ENCODE peak calls at places on chromosome 20, in six cellular contexts. S, Z, X, T, K and P are unnamed samples. For H3K27me3, the result is how much of the 10 kb centered on the place peaks cover.

GRCh38 chr20:21941941-21942805 is 236.7 kb downstream of the PAX1 start:
- DNase-seq in S (no peak), Z (no peak), X (no peak), T (no peak), K (no peak), P (no peak)

GRCh38 chr20:47355489-47356219 is 845 bp downstream of the ZMYND8 start:
- DNase-seq in S (no peak), Z (no peak), X (no peak), T (no peak), K (peak), P (no peak)

GRCh38 chr20:17822039-17822438 is 122.3 kb downstream of the BANF2 start:
- DNase-seq in S (peak), Z (no peak), X (peak), T (no peak), K (no peak), P (no peak)

GRCh38 chr20:1062334-1063015 is 55.9 kb upstream of the PSMF1 start:
- DNase-seq in S (peak), Z (no peak), X (no peak), T (no peak), K (no peak), P (no peak)

GRCh38 chr20:20677186-20677585 is 35.3 kb downstream of the RALGAPA2 start:
- DNase-seq in S (no peak), Z (no peak), X (no peak), T (no peak), K (no peak), P (no peak)

GRCh38 chr20:19566226-19566960 is 191.7 kb upstream of the RIN2 start:
- DNase-seq in S (no peak), Z (no peak), X (no peak), T (no peak), K (no peak), P (no peak)

GRCh38 chr20:53774487-53775203 is 181.0 kb upstream of the ZNF217 start:
- DNase-seq in S (no peak), Z (no peak), X (no peak), T (no peak), K (no peak), P (no peak)

GRCh38 chr20:43972051-43972450 is 57.4 kb downstream of the TOX2 start:
- DNase-seq in S (no peak), Z (no peak), X (no peak), T (no peak), K (no peak), P (no peak)

GRCh38 chr20:30610751-30611150 is 646.7 kb upstream of the DEFB115 start:
- DNase-seq in S (no peak), Z (no peak), X (no peak), T (no peak), K (no peak), P (no peak)

GRCh38 chr20:57215826-57216471 is 50.5 kb downstream of the BMP7 start:
- DNase-seq in S (no peak), Z (no peak), X (no peak), T (no peak), K (no peak), P (no peak)

DNA sequence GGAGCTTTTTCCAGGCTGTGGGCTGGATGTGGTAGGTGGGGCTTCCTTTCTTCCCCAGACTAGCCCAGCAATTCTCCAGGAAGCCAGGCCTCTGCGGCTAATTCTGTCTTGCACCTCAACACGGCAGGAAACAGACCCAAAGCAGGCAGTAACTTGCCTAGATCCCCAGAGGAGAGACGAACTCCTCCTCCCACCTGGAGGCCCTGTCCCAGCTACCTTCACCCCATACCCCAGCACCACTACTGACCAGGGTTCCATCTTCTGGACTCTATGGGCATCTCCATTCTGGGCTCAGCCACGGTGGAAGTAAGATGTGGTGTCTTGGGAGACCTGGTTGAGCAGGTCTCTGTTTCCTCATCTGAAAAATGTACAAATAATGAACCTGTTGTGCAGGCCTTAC is 48.4 kb upstream of the ZNF337 start:
- DNase-seq in S (no peak), Z (no peak), X (no peak), T (no peak), K (no peak), P (no peak)
- H3K27me3 ChIP-seq in S (under half), Z (under half), X (under half), T (under half), K (under half), P (under half)

GRCh38 chr20:11186301-11187008 is 512.7 kb upstream of the JAG1 start:
- DNase-seq in S (no peak), Z (no peak), X (no peak), T (no peak), K (no peak), P (no peak)
- H3K4me3 ChIP-seq in S (no peak), Z (no peak), X (no peak), T (no peak), K (no peak), P (no peak)

GRCh38 chr20:51079488-51079887 is 56.6 kb upstream of the KCNG1 start:
- DNase-seq in S (no peak), Z (no peak), X (no peak), T (no peak), K (no peak), P (no peak)
- H3K27me3 ChIP-seq in S (under half), Z (under half), X (under half), T (under half), K (under half), P (under half)

GRCh38 chr20:3681352-3681930 is 369 bp downstream of the ADAM33 start:
- DNase-seq in S (no peak), Z (no peak), X (no peak), T (no peak), K (no peak), P (no peak)
- H3K4me3 ChIP-seq in S (peak), Z (no peak), X (peak), T (no peak), K (peak), P (peak)

GRCh38 chr20:63158845-63159244 is 57.1 kb downstream of the YTHDF1 start:
- DNase-seq in S (no peak), Z (no peak), X (no peak), T (no peak), K (no peak), P (no peak)
- H3K27me3 ChIP-seq in S (under half), Z (under half), X (under half), T (under half), K (half or more), P (under half)